ENCODE peak calls at places on chromosomes 2 and 18, in nine cellular contexts. E is uterus; V is islet precursor cell; Y is neural progenitor cell; C is nephron progenitor cell; H is fibroblast of pulmonary artery; I is hippocampal formation; M is lower lobe of right lung; G is activated CD4-positive, alpha-beta T cell treated with anti-CD3 and anti-CD28 coated beads for 1 hour. S is an unnamed sample.

GRCh38 chr18:8361941-8362471 is 247.2 kb upstream of the RAB12 start:
- DNase-seq in H (no peak), M (no peak), Y (no peak), V (peak), E (no peak), G (no peak), C (no peak), I (no peak), S (no peak)

GRCh38 chr2:105376789-105377231 is 22.0 kb downstream of the FHL2 start:
- DNase-seq in Y (no peak), I (no peak), C (no peak), V (no peak), M (no peak), E (no peak), G (no peak), H (peak), S (no peak)

GRCh38 chr2:95022309-95023221 is 2.9 kb upstream of the MAL start:
- DNase-seq in Y (peak), M (peak), H (peak), I (peak), C (peak), V (peak), G (peak), E (peak), S (peak)

GRCh38 chr18:7000484-7001096 is 117.0 kb downstream of the LAMA1 start:
- DNase-seq in M (no peak), V (no peak), I (no peak), C (no peak), G (no peak), Y (peak), H (peak), E (no peak), S (no peak)

GRCh38 chr2:66494708-66495107 is 59.8 kb downstream of the MEIS1 start:
- DNase-seq in Y (no peak), C (no peak), G (no peak), V (no peak), E (peak), I (no peak), M (no peak), H (peak), S (no peak)

GRCh38 chr2:24404582-24404981 is 44.2 kb upstream of the ITSN2 start:
- DNase-seq in V (no peak), H (peak), I (no peak), E (peak), Y (no peak), M (no peak), C (no peak), G (no peak), S (no peak)

GRCh38 chr2:37625781-37626548 is 45.5 kb downstream of the CDC42EP3 start:
- DNase-seq in M (no peak), Y (no peak), H (no peak), I (no peak), G (peak), V (no peak), C (no peak), E (no peak), S (no peak)

GRCh38 chr2:47237375-47238357 is 82.6 kb upstream of the STPG4 start:
- DNase-seq in H (peak), V (no peak), E (peak), M (no peak), I (no peak), C (no peak), G (no peak), Y (no peak), S (no peak)

GRCh38 chr18:9732031-9732430 is 23.9 kb downstream of the RAB31 start:
- DNase-seq in E (no peak), I (no peak), V (peak), G (no peak), M (no peak), H (no peak), C (no peak), Y (no peak), S (no peak)

GRCh38 chr2:64797881-64798590 is 144.3 kb upstream of the SERTAD2 start:
- DNase-seq in M (no peak), V (no peak), Y (no peak), E (no peak), H (peak), G (no peak), I (no peak), C (no peak), S (no peak)

GRCh38 chr18:27605107-27605834 is 420.2 kb upstream of the CHST9 start:
- DNase-seq in M (no peak), Y (peak), H (peak), I (peak), V (peak), G (no peak), E (peak), C (peak), S (peak)

GRCh38 chr2:112811841-112812306 is 24.7 kb downstream of the IL1B start:
- DNase-seq in I (no peak), Y (no peak), C (no peak), H (peak), E (no peak), M (no peak), V (no peak), G (no peak), S (no peak)

GRCh38 chr18:31828613-31829012 is 67.9 kb upstream of the SLC25A52 start:
- DNase-seq in V (no peak), M (no peak), H (no peak), C (no peak), E (no peak), G (no peak), I (no peak), Y (no peak), S (no peak)

GRCh38 chr2:28445448-28446258 is 50.2 kb upstream of the PLB1 start:
- DNase-seq in H (peak), M (no peak), Y (no peak), G (no peak), C (no peak), I (no peak), V (peak), E (no peak), S (peak)

GRCh38 chr2:24169031-24169430 is 5.8 kb upstream of the FAM228A start:
- DNase-seq in G (no peak), C (no peak), V (peak), I (no peak), E (no peak), H (no peak), M (no peak), Y (no peak), S (no peak)

GRCh38 chr2:192886636-192887035 is 691.9 kb upstream of the TMEFF2 start:
- DNase-seq in I (no peak), C (no peak), V (no peak), H (no peak), E (no peak), M (no peak), G (no peak), Y (no peak), S (no peak)

GRCh38 chr2:171316755-171317337 is 116.9 kb downstream of the METTL8 start:
- DNase-seq in V (no peak), M (no peak), E (no peak), G (no peak), I (no peak), H (no peak), Y (peak), C (no peak), S (no peak)

GRCh38 chr2:162317910-162318279 is 589 bp downstream of the IFIH1 start:
- DNase-seq in C (no peak), Y (no peak), H (no peak), I (no peak), M (peak), E (peak), V (peak), G (peak), S (no peak)

GRCh38 chr18:71707985-71708500 is 836.1 kb downstream of the CBLN2 start:
- DNase-seq in Y (no peak), C (no peak), E (no peak), M (no peak), H (peak), I (no peak), V (no peak), G (no peak), S (no peak)

GRCh38 chr2:181368036-181368435 is 89.2 kb upstream of the ITGA4 start:
- DNase-seq in H (no peak), V (no peak), G (no peak), M (no peak), C (no peak), Y (no peak), E (no peak), I (no peak), S (no peak)

GRCh38 chr18:10482363-10482984 is 28.0 kb downstream of the APCDD1 start:
- DNase-seq in Y (no peak), V (no peak), C (no peak), M (no peak), H (no peak), E (no peak), I (no peak), G (no peak), S (no peak)

GRCh38 chr18:5943514-5943913 is 48.2 kb upstream of the TMEM200C start:
- DNase-seq in G (no peak), M (no peak), H (peak), C (no peak), Y (no peak), E (no peak), V (no peak), I (no peak), S (peak)

GRCh38 chr2:205464681-205465080 is 217.6 kb upstream of the NRP2 start:
- DNase-seq in V (peak), M (no peak), G (no peak), Y (peak), E (no peak), I (no peak), C (no peak), H (no peak), S (no peak)

GRCh38 chr2:219633276-219634065 is 6.0 kb downstream of the SLC4A3 start:
- DNase-seq in M (no peak), I (no peak), C (no peak), Y (no peak), G (no peak), E (no peak), H (no peak), V (peak), S (no peak)

GRCh38 chr2:97752342-97753334 is 39.3 kb downstream of the ZAP70 start:
- DNase-seq in G (no peak), M (no peak), C (no peak), Y (no peak), E (no peak), H (no peak), I (no peak), V (no peak), S (no peak)

GRCh38 chr2:139296672-139297209 is 516.6 kb upstream of the NXPH2 start:
- DNase-seq in G (no peak), C (no peak), M (no peak), H (peak), V (no peak), E (no peak), I (no peak), Y (no peak), S (no peak)

GRCh38 chr2:224121406-224122067 is 82.5 kb upstream of the SERPINE2 start:
- DNase-seq in H (no peak), G (no peak), E (no peak), V (no peak), Y (no peak), I (no peak), M (no peak), C (no peak), S (no peak)

GRCh38 chr2:233409286-233409991 is 55.1 kb downstream of the DGKD start:
- DNase-seq in M (no peak), H (no peak), V (peak), I (no peak), C (no peak), E (no peak), G (no peak), Y (no peak), S (no peak)

GRCh38 chr2:86441789-86442641 is 844 bp downstream of the KDM3A start:
- DNase-seq in Y (peak), I (peak), H (peak), C (peak), G (peak), E (peak), M (peak), V (peak), S (peak)

GRCh38 chr18:45755936-45756335 is 32.0 kb downstream of the SLC14A1 start:
- DNase-seq in V (no peak), I (no peak), M (no peak), Y (no peak), H (peak), C (no peak), G (no peak), E (no peak), S (no peak)

GRCh38 chr2:226794751-226795171 is 4.9 kb downstream of the IRS1 start:
- DNase-seq in C (peak), M (no peak), E (peak), V (no peak), I (no peak), H (peak), Y (no peak), G (no peak), S (no peak)

S was measured in dorsolateral prefrontal cortex.